ENCODE peak calls at places on chromosomes 7 and 10, in eight cellular contexts. V is epithelial cell of prostate, F is AG08396, Z is suprapubic skin, M is neuronal stem cell, H is H9, S is brain microvascular endothelial cell, K is adrenal gland. J is an unnamed sample.

GRCh38 chr10:57664815-57665214 is 602.9 kb downstream of the IPMK start:
- DNase-seq in V (no peak), Z (no peak), F (no peak), M (no peak), S (peak; percentile 6), H (no peak), K (no peak), J (no peak)

GRCh38 chr7:157139142-157140117 is 704 bp downstream of the UBE3C start:
- DNase-seq in K (peak; percentile 66), M (peak; percentile 15), S (peak; percentile 6), F (peak; percentile 49), V (no peak), Z (peak; percentile 78), H (no peak), J (no peak)

GRCh38 chr7:79820387-79820786 is 314.2 kb upstream of the GNAI1 start:
- DNase-seq in F (peak; percentile 53), H (no peak), K (peak; percentile 47), V (no peak), S (peak; percentile 84), M (peak; percentile 9), Z (no peak), J (no peak)

GRCh38 chr7:129308047-129308446 is 83.2 kb downstream of the AHCYL2 start:
- DNase-seq in V (peak; percentile 67), S (no peak), H (no peak), K (peak; percentile 31), Z (no peak), F (no peak), M (no peak), J (peak; percentile 77)

GRCh38 chr7:519974-520458 is 370 bp upstream of the PDGFA start:
- DNase-seq in S (no peak), F (peak; percentile 84), V (no peak), Z (no peak), H (peak; percentile 74), K (peak; percentile 47), M (no peak), J (no peak)

GRCh38 chr7:127474457-127474856 is 81.9 kb upstream of the ZNF800 start:
- DNase-seq in S (no peak), H (no peak), M (no peak), K (no peak), F (no peak), Z (no peak), V (no peak), J (no peak)

GRCh38 chr10:95841711-95842498 is 65.9 kb upstream of the CC2D2B start:
- DNase-seq in M (peak; percentile 54), V (no peak), H (no peak), F (peak; percentile 34), K (peak; percentile 70), S (peak; percentile 74), Z (no peak), J (no peak)

GRCh38 chr10:91349381-91349780 is 60.8 kb upstream of the HECTD2 start:
- DNase-seq in V (peak; percentile 18), F (peak; percentile 44), M (no peak), Z (no peak), S (peak; percentile 94), K (peak; percentile 4), H (no peak), J (no peak)

GRCh38 chr10:119416855-119417254 is 125.7 kb downstream of the RGS10 start:
- DNase-seq in F (peak; percentile 73), K (peak; percentile 75), M (peak; percentile 52), H (peak; percentile 80), Z (no peak), S (no peak), V (no peak), J (no peak)

GRCh38 chr10:80280071-80280800 is 9.2 kb downstream of the MAT1A start:
- DNase-seq in K (no peak), S (no peak), F (peak; percentile 1), H (no peak), Z (no peak), M (no peak), V (no peak), J (no peak)

GRCh38 chr7:26648429-26649015 is 215.9 kb downstream of the SKAP2 start:
- DNase-seq in S (no peak), M (no peak), H (no peak), F (no peak), K (no peak), Z (no peak), V (peak; percentile 41), J (no peak)

GRCh38 chr7:136006208-136006607 is 29.0 kb upstream of the MTPN start:
- DNase-seq in F (no peak), K (no peak), S (no peak), V (no peak), H (no peak), M (no peak), Z (no peak), J (no peak)

GRCh38 chr10:21617267-21617666 is 83.2 kb downstream of the MLLT10 start:
- DNase-seq in V (no peak), K (no peak), H (no peak), F (no peak), S (no peak), M (no peak), Z (no peak), J (no peak)

GRCh38 chr7:65746398-65746669 is 126.5 kb upstream of the VKORC1L1 start:
- DNase-seq in K (no peak), V (no peak), F (peak; percentile 36), Z (no peak), H (no peak), M (no peak), S (peak; percentile 29), J (no peak)

GRCh38 chr10:120556164-120556532 is 99.1 kb downstream of the PLPP4 start:
- DNase-seq in S (no peak), H (no peak), F (no peak), V (no peak), K (no peak), Z (no peak), M (no peak), J (no peak)

GRCh38 chr10:89207181-89207800 is at the start of gene CH25H:
- DNase-seq in V (no peak), K (peak; percentile 74), H (peak; percentile 77), Z (peak; percentile 90), S (peak; percentile 71), M (peak; percentile 63), F (peak; percentile 77), J (no peak)

GRCh38 chr7:91082854-91083495 is 181.3 kb upstream of the FZD1 start:
- DNase-seq in H (no peak), Z (no peak), F (peak; percentile 13), S (no peak), V (no peak), K (no peak), M (peak; percentile 11), J (no peak)

GRCh38 chr7:46291064-46291463 is 370.0 kb upstream of the IGFBP3 start:
- DNase-seq in F (peak; percentile 6), V (peak; percentile 88), H (no peak), S (peak; percentile 47), Z (no peak), M (no peak), K (no peak), J (peak; percentile 80)

GRCh38 chr10:117163061-117163953 is 25.2 kb upstream of the VAX1 start:
- DNase-seq in S (no peak), Z (no peak), M (peak; percentile 67), K (peak; percentile 5), F (no peak), H (peak; percentile 77), V (no peak), J (no peak)

GRCh38 chr7:84196007-84196551 is 1.5 kb upstream of the SEMA3A start:
- DNase-seq in H (peak; percentile 33), S (no peak), M (no peak), F (no peak), V (no peak), Z (no peak), K (no peak), J (no peak)

GRCh38 chr7:155590215-155591023 is 44.1 kb upstream of the CNPY1 start:
- DNase-seq in H (peak; percentile 71), F (no peak), Z (peak; percentile 50), M (no peak), S (peak; percentile 77), K (peak; percentile 13), V (no peak), J (no peak)

GRCh38 chr10:93383562-93383981 is 98.6 kb downstream of the MYOF start:
- DNase-seq in K (no peak), M (no peak), H (peak; percentile 41), F (peak; percentile 85), Z (no peak), S (peak; percentile 91), V (no peak), J (no peak)

GRCh38 chr10:111087968-111088505 is 11.2 kb downstream of the ADRA2A start:
- DNase-seq in V (no peak), Z (no peak), M (no peak), S (no peak), F (no peak), H (no peak), K (no peak), J (peak; percentile 6)

GRCh38 chr7:114789161-114789560 is 132.7 kb upstream of the MDFIC start:
- DNase-seq in F (no peak), H (no peak), M (no peak), S (peak; percentile 40), K (no peak), Z (no peak), V (no peak), J (no peak)

GRCh38 chr7:46383605-46384004 is 462.5 kb upstream of the IGFBP3 start:
- DNase-seq in M (no peak), F (no peak), V (peak; percentile 20), H (no peak), S (peak; percentile 77), Z (no peak), K (no peak), J (no peak)